ENCODE peak calls at places on chromosomes 7 and 10, in six cellular contexts. S, V, A, Q, G and B are unnamed samples.

GRCh38 chr10:88463811-88464210 is 119.3 kb downstream of the RNLS start:
- DNase-seq in Q (no peak), S (no peak), V (no peak), A (no peak), G (no peak), B (no peak)

GRCh38 chr7:69770613-69771012 is 172.3 kb downstream of the AUTS2 start:
- DNase-seq in V (no peak), A (no peak), Q (no peak), G (no peak), S (no peak), B (no peak)

GRCh38 chr7:121039510-121039822 is 51.0 kb downstream of the CPED1 start:
- DNase-seq in Q (no peak), S (no peak), A (no peak), V (no peak), G (no peak), B (no peak)

GRCh38 chr7:68862736-68863135 is 735.5 kb upstream of the AUTS2 start:
- DNase-seq in V (no peak), G (no peak), Q (no peak), S (no peak), A (no peak), B (no peak)

GRCh38 chr10:48614481-48615383 is 9.9 kb upstream of the ARHGAP22 start:
- DNase-seq in Q (no peak), A (peak; percentile 57), V (no peak), G (no peak), S (no peak), B (no peak)

GRCh38 chr10:105189464-105189800 is 548.3 kb downstream of the SORCS3 start:
- DNase-seq in G (no peak), A (no peak), Q (no peak), S (no peak), V (no peak), B (no peak)

GRCh38 chr7:120991570-120991969 is 3.1 kb downstream of the CPED1 start:
- DNase-seq in Q (no peak), G (no peak), A (peak; percentile 55), S (no peak), V (no peak), B (no peak)

GRCh38 chr7:2635810-2636701 is 4.3 kb downstream of the TTYH3 start:
- DNase-seq in G (no peak), Q (no peak), A (no peak), S (no peak), V (no peak), B (no peak)

GRCh38 chr7:51186531-51186930 is 130.1 kb downstream of the COBL start:
- DNase-seq in Q (no peak), G (no peak), S (no peak), A (no peak), V (no peak), B (no peak)

GRCh38 chr7:117402109-117402508 is 25.2 kb downstream of the ASZ1 start:
- DNase-seq in G (no peak), Q (no peak), V (no peak), S (no peak), A (no peak), B (no peak)

GRCh38 chr7:135745702-135746312 is 2.8 kb downstream of the FAM180A start:
- DNase-seq in G (peak; percentile 34), A (peak; percentile 88), Q (peak; percentile 6), S (peak; percentile 11), V (peak; percentile 70), B (no peak)

GRCh38 chr7:388461-388960 is 98.5 kb downstream of the FOXL3 start:
- DNase-seq in A (no peak), S (no peak), G (no peak), V (no peak), Q (no peak), B (no peak)

GRCh38 chr10:72688208-72688651 is 3.7 kb upstream of the MCU start:
- DNase-seq in G (no peak), V (no peak), S (no peak), A (peak; percentile 44), Q (no peak), B (no peak)

GRCh38 chr10:24597426-24597825 is 126.3 kb downstream of the ARHGAP21 start:
- DNase-seq in S (no peak), A (peak; percentile 61), Q (no peak), G (no peak), V (no peak), B (no peak)

GRCh38 chr10:49613160-49613881 is 516 bp upstream of the CHAT start:
- DNase-seq in S (no peak), A (no peak), Q (no peak), V (no peak), G (no peak), B (no peak)

GRCh38 chr7:6589829-6590644 is at the start of gene INTS15:
- DNase-seq in S (peak; percentile 71), Q (no peak), V (peak; percentile 43), A (peak; percentile 40), G (peak; percentile 84), B (peak; percentile 88)

GRCh38 chr7:6589151-6589828 is 531 bp upstream of the INTS15 start:
- DNase-seq in A (no peak), G (no peak), Q (no peak), V (no peak), S (no peak), B (no peak)

GRCh38 chr7:6590645-6591110 is 857 bp downstream of the INTS15 start:
- DNase-seq in V (no peak), G (no peak), S (no peak), A (no peak), Q (no peak), B (no peak)

GRCh38 chr7:6588566-6588965 is 1.3 kb upstream of the INTS15 start:
- DNase-seq in G (no peak), A (no peak), S (no peak), Q (no peak), V (no peak), B (no peak)
- TF ChIP-seq CTCF in G (no peak), A (no peak), S (no peak), Q (no peak), V (no peak), B (no peak)

DNA sequence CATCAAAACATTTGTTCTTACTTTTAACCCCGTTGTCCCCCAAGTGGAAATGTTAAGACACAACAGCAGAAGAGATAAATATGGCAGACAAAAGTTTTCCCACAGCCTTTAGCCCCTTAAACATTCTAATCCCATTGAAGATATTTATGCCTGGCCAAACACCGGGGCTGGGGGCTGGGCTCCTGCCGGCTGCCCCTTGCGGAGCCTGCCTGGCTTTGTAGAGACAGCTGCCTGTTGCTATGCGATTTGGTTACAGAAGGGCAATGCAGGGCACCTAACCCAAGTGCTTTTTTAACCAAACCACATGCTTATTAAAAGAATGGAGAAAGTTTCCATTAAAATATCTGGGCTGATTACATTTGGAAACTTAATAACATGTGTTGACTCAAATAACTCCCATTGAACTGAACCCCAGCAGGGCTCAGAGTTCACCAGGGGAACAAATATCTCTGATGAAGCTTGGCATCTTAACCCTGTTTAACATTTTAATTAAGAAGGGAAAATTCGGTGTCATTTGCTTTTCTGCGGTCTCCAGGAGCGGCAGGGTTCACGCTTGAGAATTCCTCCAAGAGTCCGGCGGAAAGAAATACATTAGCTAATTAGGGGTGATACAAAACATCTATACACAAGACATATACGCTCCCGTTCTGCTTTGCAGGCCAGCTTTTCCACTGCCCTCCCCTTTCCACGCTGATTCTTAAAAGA is 110.8 kb upstream of the FGFR2 start:
- DNase-seq in Q (no peak), S (no peak), A (no peak), G (no peak), V (no peak), B (no peak)
- TF ChIP-seq CTCF in Q (no peak), S (no peak), A (no peak), G (no peak), V (no peak), B (no peak)

GRCh38 chr7:14739496-14740185 is 162.9 kb downstream of the DGKB start:
- DNase-seq in Q (no peak), G (no peak), V (no peak), S (no peak), A (no peak), B (no peak)

GRCh38 chr7:14740606-14741005 is 161.9 kb downstream of the DGKB start:
- DNase-seq in V (no peak), A (no peak), S (no peak), G (no peak), Q (no peak), B (no peak)

GRCh38 chr7:14738086-14738485 is 164.5 kb downstream of the DGKB start:
- DNase-seq in A (no peak), S (no peak), Q (no peak), V (no peak), G (no peak), B (no peak)

DNA sequence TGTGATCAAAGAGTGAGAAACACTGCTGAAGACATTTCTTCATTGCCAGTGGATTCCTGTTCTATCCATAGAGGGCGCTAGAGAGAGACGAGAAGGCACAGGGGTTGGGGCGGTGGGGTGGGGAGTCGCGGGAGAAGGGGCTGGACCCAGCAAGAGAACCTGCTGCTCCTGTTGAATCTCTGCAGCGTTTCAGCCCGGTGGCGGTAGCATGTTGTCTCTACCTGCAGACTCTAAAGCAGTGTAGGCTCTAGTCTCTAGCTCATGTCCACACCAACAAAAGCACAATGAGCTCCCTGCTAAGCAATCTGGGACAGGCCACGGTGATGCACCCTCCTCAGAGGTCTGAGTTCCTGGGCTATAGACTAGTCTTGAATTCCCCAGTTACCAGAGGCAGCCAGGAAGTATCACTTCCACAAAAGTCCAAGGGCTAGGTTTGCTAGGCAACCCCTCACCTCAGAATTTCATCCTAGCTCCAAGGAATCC is 167.7 kb downstream of the DGKB start:
- DNase-seq in V (no peak), G (no peak), S (peak; percentile 3), Q (no peak), A (no peak), B (no peak)
- TF ChIP-seq CTCF in V (no peak), G (no peak), S (peak; percentile 26), Q (no peak), A (peak; percentile 15), B (no peak)

GRCh38 chr10:90592903-90593302 is 264.9 kb downstream of the HTR7 start:
- DNase-seq in Q (no peak), V (peak; percentile 13), S (no peak), G (no peak), A (no peak), B (no peak)
- TF ChIP-seq CTCF in Q (no peak), V (no peak), S (no peak), G (peak; percentile 12), A (no peak), B (no peak)

GRCh38 chr10:102628451-102628911 is 15.8 kb upstream of the TRIM8 start:
- DNase-seq in G (no peak), V (peak; percentile 47), S (no peak), Q (no peak), A (no peak), B (no peak)
- TF ChIP-seq CTCF in G (no peak), V (peak; percentile 15), S (no peak), Q (no peak), A (peak; percentile 10), B (no peak)

DNA sequence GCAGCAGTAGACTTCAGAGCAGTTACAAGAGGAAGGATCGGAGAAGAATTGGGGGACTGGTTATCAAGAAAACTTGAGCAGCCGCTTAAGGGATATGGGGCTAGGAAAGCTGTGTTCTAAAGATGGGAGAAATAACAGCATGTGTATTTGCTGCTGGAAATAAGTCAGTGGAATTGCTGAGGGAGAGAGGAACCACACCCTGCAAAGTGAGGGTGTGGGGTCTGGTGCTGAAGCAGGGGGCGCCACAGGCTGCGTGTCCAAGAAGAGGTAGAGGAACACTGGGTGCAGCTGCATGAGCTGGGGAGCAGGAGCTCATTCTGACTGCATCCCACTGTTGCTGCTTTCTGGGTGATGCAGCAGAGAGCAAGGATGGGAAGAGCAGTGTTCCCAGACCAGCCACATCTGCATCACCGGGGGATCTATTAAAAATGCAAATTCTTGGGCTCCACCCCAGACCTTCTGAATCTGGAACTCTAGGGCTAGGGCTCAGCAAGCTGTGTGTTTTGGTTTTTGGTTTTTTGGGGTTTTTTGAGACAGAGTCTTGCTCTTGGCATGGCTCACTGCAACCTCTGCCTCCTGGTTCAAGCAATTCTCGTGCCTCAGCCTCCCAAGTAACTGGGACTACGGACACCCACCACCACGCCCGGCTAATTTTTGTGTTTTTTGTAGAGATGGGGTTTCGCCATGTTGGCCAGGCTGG is 97.1 kb upstream of the DNAJB6 start:
- DNase-seq in G (no peak), S (no peak), V (no peak), A (no peak), Q (no peak), B (no peak)
- TF ChIP-seq CTCF in G (no peak), S (no peak), V (no peak), A (no peak), Q (no peak), B (no peak)